ENCODE peak calls at places on chromosomes 13 and 19, in seven cellular contexts. One of them, this sample, is unnamed.

GRCh38 chr19:50332264-50333038 is 3.3 kb upstream of the KCNC3 start:
- DNase-seq in ovary: no peak
- DNase-seq in amygdala: no peak
- DNase-seq in AG08395: no peak
- DNase-seq in LNCaP clone FGC: no peak
- DNase-seq in NCI-H1092 treated with DMSO at 0.1 percent for 48 hours: no peak
- DNase-seq in iPS-NIHi11: no peak
- DNase-seq in this sample: no peak

GRCh38 chr13:39777527-39778061 is 122.1 kb downstream of the COG6 start:
- DNase-seq in ovary: no peak
- DNase-seq in amygdala: no peak
- DNase-seq in AG08395: peak
- DNase-seq in LNCaP clone FGC: no peak
- DNase-seq in NCI-H1092 treated with DMSO at 0.1 percent for 48 hours: peak
- DNase-seq in iPS-NIHi11: peak
- DNase-seq in this sample: peak

GRCh38 chr13:100432611-100433010 is 156.0 kb downstream of the GGACT start:
- DNase-seq in ovary: no peak
- DNase-seq in amygdala: no peak
- DNase-seq in AG08395: no peak
- DNase-seq in LNCaP clone FGC: no peak
- DNase-seq in NCI-H1092 treated with DMSO at 0.1 percent for 48 hours: no peak
- DNase-seq in iPS-NIHi11: no peak
- DNase-seq in this sample: no peak

GRCh38 chr19:43290568-43291359 is 21.4 kb upstream of the PSG9 start:
- DNase-seq in ovary: no peak
- DNase-seq in amygdala: no peak
- DNase-seq in AG08395: no peak
- DNase-seq in LNCaP clone FGC: no peak
- DNase-seq in NCI-H1092 treated with DMSO at 0.1 percent for 48 hours: no peak
- DNase-seq in iPS-NIHi11: no peak
- DNase-seq in this sample: no peak

GRCh38 chr19:41746593-41747227 is 8.6 kb upstream of the CEACAM6 start:
- DNase-seq in ovary: no peak
- DNase-seq in amygdala: no peak
- DNase-seq in AG08395: peak
- DNase-seq in LNCaP clone FGC: peak
- DNase-seq in NCI-H1092 treated with DMSO at 0.1 percent for 48 hours: peak
- DNase-seq in iPS-NIHi11: peak
- DNase-seq in this sample: peak

GRCh38 chr13:31982540-31982939 is 49.0 kb upstream of the FRY start:
- DNase-seq in ovary: no peak
- DNase-seq in amygdala: peak
- DNase-seq in AG08395: peak
- DNase-seq in LNCaP clone FGC: peak
- DNase-seq in NCI-H1092 treated with DMSO at 0.1 percent for 48 hours: peak
- DNase-seq in iPS-NIHi11: no peak
- DNase-seq in this sample: peak

GRCh38 chr19:44948237-44948636 is 2.4 kb downstream of the APOC2 start:
- DNase-seq in ovary: no peak
- DNase-seq in amygdala: no peak
- DNase-seq in AG08395: no peak
- DNase-seq in LNCaP clone FGC: no peak
- DNase-seq in NCI-H1092 treated with DMSO at 0.1 percent for 48 hours: no peak
- DNase-seq in iPS-NIHi11: no peak
- DNase-seq in this sample: no peak

GRCh38 chr19:32822916-32823746 is 46.4 kb downstream of the SLC7A9 start:
- DNase-seq in ovary: no peak
- DNase-seq in amygdala: no peak
- DNase-seq in AG08395: no peak
- DNase-seq in LNCaP clone FGC: no peak
- DNase-seq in NCI-H1092 treated with DMSO at 0.1 percent for 48 hours: no peak
- DNase-seq in iPS-NIHi11: no peak
- DNase-seq in this sample: no peak

GRCh38 chr19:43798546-43799409 is 3.5 kb downstream of the LYPD5 start:
- DNase-seq in ovary: no peak
- DNase-seq in amygdala: peak
- DNase-seq in AG08395: no peak
- DNase-seq in LNCaP clone FGC: no peak
- DNase-seq in NCI-H1092 treated with DMSO at 0.1 percent for 48 hours: peak
- DNase-seq in iPS-NIHi11: peak
- DNase-seq in this sample: no peak

GRCh38 chr19:58394821-58395219 is 636 bp upstream of the RNF225 start:
- DNase-seq in ovary: no peak
- DNase-seq in amygdala: no peak
- DNase-seq in AG08395: no peak
- DNase-seq in LNCaP clone FGC: no peak
- DNase-seq in NCI-H1092 treated with DMSO at 0.1 percent for 48 hours: no peak
- DNase-seq in iPS-NIHi11: no peak
- DNase-seq in this sample: no peak

GRCh38 chr13:40232321-40232720 is 434.1 kb downstream of the FOXO1 start:
- DNase-seq in ovary: no peak
- DNase-seq in amygdala: no peak
- DNase-seq in AG08395: no peak
- DNase-seq in LNCaP clone FGC: no peak
- DNase-seq in NCI-H1092 treated with DMSO at 0.1 percent for 48 hours: no peak
- DNase-seq in iPS-NIHi11: no peak
- DNase-seq in this sample: no peak

GRCh38 chr13:92959790-92960189 is 266.8 kb upstream of the GPC6 start:
- DNase-seq in ovary: no peak
- DNase-seq in amygdala: no peak
- DNase-seq in AG08395: no peak
- DNase-seq in LNCaP clone FGC: no peak
- DNase-seq in NCI-H1092 treated with DMSO at 0.1 percent for 48 hours: no peak
- DNase-seq in iPS-NIHi11: no peak
- DNase-seq in this sample: no peak

GRCh38 chr19:7921302-7921954 is 1.3 kb downstream of the SNAPC2 start:
- DNase-seq in ovary: peak
- DNase-seq in amygdala: no peak
- DNase-seq in AG08395: no peak
- DNase-seq in LNCaP clone FGC: no peak
- DNase-seq in NCI-H1092 treated with DMSO at 0.1 percent for 48 hours: no peak
- DNase-seq in iPS-NIHi11: no peak
- DNase-seq in this sample: no peak

GRCh38 chr19:50720921-50721291 is 1.3 kb upstream of the SHANK1 start:
- DNase-seq in ovary: no peak
- DNase-seq in amygdala: no peak
- DNase-seq in AG08395: peak
- DNase-seq in LNCaP clone FGC: no peak
- DNase-seq in NCI-H1092 treated with DMSO at 0.1 percent for 48 hours: no peak
- DNase-seq in iPS-NIHi11: no peak
- DNase-seq in this sample: peak

GRCh38 chr13:98485561-98485960 is 91.3 kb downstream of the STK24 start:
- DNase-seq in ovary: no peak
- DNase-seq in amygdala: no peak
- DNase-seq in AG08395: no peak
- DNase-seq in LNCaP clone FGC: no peak
- DNase-seq in NCI-H1092 treated with DMSO at 0.1 percent for 48 hours: no peak
- DNase-seq in iPS-NIHi11: no peak
- DNase-seq in this sample: no peak

GRCh38 chr19:1169921-1170885 is 3.9 kb downstream of the SBNO2 start:
- DNase-seq in ovary: peak
- DNase-seq in amygdala: no peak
- DNase-seq in AG08395: peak
- DNase-seq in LNCaP clone FGC: peak
- DNase-seq in NCI-H1092 treated with DMSO at 0.1 percent for 48 hours: no peak
- DNase-seq in iPS-NIHi11: peak
- DNase-seq in this sample: no peak

GRCh38 chr19:10270616-10271394 is at the start of gene ICAM1:
- DNase-seq in ovary: peak
- DNase-seq in amygdala: peak
- DNase-seq in AG08395: no peak
- DNase-seq in LNCaP clone FGC: no peak
- DNase-seq in NCI-H1092 treated with DMSO at 0.1 percent for 48 hours: no peak
- DNase-seq in iPS-NIHi11: peak
- DNase-seq in this sample: no peak

GRCh38 chr13:87999141-87999765 is 328.1 kb downstream of the SLITRK5 start:
- DNase-seq in ovary: no peak
- DNase-seq in amygdala: no peak
- DNase-seq in AG08395: peak
- DNase-seq in LNCaP clone FGC: no peak
- DNase-seq in NCI-H1092 treated with DMSO at 0.1 percent for 48 hours: no peak
- DNase-seq in iPS-NIHi11: no peak
- DNase-seq in this sample: peak

GRCh38 chr19:19817357-19817756 is 4.2 kb downstream of the ZNF506 start:
- DNase-seq in ovary: no peak
- DNase-seq in amygdala: no peak
- DNase-seq in AG08395: no peak
- DNase-seq in LNCaP clone FGC: no peak
- DNase-seq in NCI-H1092 treated with DMSO at 0.1 percent for 48 hours: no peak
- DNase-seq in iPS-NIHi11: no peak
- DNase-seq in this sample: no peak

GRCh38 chr13:42215578-42216421 is 56.2 kb upstream of the AKAP11 start:
- DNase-seq in ovary: no peak
- DNase-seq in amygdala: no peak
- DNase-seq in AG08395: peak
- DNase-seq in LNCaP clone FGC: peak
- DNase-seq in NCI-H1092 treated with DMSO at 0.1 percent for 48 hours: peak
- DNase-seq in iPS-NIHi11: peak
- DNase-seq in this sample: peak

GRCh38 chr19:48969276-48970138 is 4.4 kb downstream of the FTL start:
- DNase-seq in ovary: no peak
- DNase-seq in amygdala: peak
- DNase-seq in AG08395: no peak
- DNase-seq in LNCaP clone FGC: no peak
- DNase-seq in NCI-H1092 treated with DMSO at 0.1 percent for 48 hours: no peak
- DNase-seq in iPS-NIHi11: peak
- DNase-seq in this sample: no peak

GRCh38 chr19:38805180-38805579 is 7.6 kb downstream of the LGALS4 start:
- DNase-seq in ovary: no peak
- DNase-seq in amygdala: no peak
- DNase-seq in AG08395: no peak
- DNase-seq in LNCaP clone FGC: no peak
- DNase-seq in NCI-H1092 treated with DMSO at 0.1 percent for 48 hours: no peak
- DNase-seq in iPS-NIHi11: peak
- DNase-seq in this sample: no peak

GRCh38 chr19:32316034-32316433 is 29.4 kb upstream of the ZNF507 start:
- DNase-seq in ovary: no peak
- DNase-seq in amygdala: no peak
- DNase-seq in AG08395: no peak
- DNase-seq in LNCaP clone FGC: no peak
- DNase-seq in NCI-H1092 treated with DMSO at 0.1 percent for 48 hours: no peak
- DNase-seq in iPS-NIHi11: peak
- DNase-seq in this sample: no peak

GRCh38 chr13:74068471-74068870 is 65.7 kb downstream of the KLF12 start:
- DNase-seq in ovary: no peak
- DNase-seq in amygdala: no peak
- DNase-seq in AG08395: no peak
- DNase-seq in LNCaP clone FGC: no peak
- DNase-seq in NCI-H1092 treated with DMSO at 0.1 percent for 48 hours: no peak
- DNase-seq in iPS-NIHi11: no peak
- DNase-seq in this sample: no peak

GRCh38 chr13:101892296-101892695 is 439.8 kb downstream of the ITGBL1 start:
- DNase-seq in ovary: no peak
- DNase-seq in amygdala: no peak
- DNase-seq in AG08395: no peak
- DNase-seq in LNCaP clone FGC: no peak
- DNase-seq in NCI-H1092 treated with DMSO at 0.1 percent for 48 hours: no peak
- DNase-seq in iPS-NIHi11: no peak
- DNase-seq in this sample: no peak

GRCh38 chr13:81927347-81927746 is 1586.4 kb upstream of the SPRY2 start:
- DNase-seq in ovary: no peak
- DNase-seq in amygdala: no peak
- DNase-seq in AG08395: no peak
- DNase-seq in LNCaP clone FGC: no peak
- DNase-seq in NCI-H1092 treated with DMSO at 0.1 percent for 48 hours: no peak
- DNase-seq in iPS-NIHi11: no peak
- DNase-seq in this sample: no peak

GRCh38 chr19:32174386-32175113 is 170.9 kb upstream of the ZNF507 start:
- DNase-seq in ovary: no peak
- DNase-seq in amygdala: no peak
- DNase-seq in AG08395: no peak
- DNase-seq in LNCaP clone FGC: no peak
- DNase-seq in NCI-H1092 treated with DMSO at 0.1 percent for 48 hours: no peak
- DNase-seq in iPS-NIHi11: no peak
- DNase-seq in this sample: no peak

GRCh38 chr19:1295169-1296012 is 9.7 kb downstream of the EFNA2 start:
- DNase-seq in ovary: no peak
- DNase-seq in amygdala: no peak
- DNase-seq in AG08395: peak
- DNase-seq in LNCaP clone FGC: no peak
- DNase-seq in NCI-H1092 treated with DMSO at 0.1 percent for 48 hours: no peak
- DNase-seq in iPS-NIHi11: peak
- DNase-seq in this sample: no peak

GRCh38 chr13:31965361-31966066 is 66.1 kb upstream of the FRY start:
- DNase-seq in ovary: no peak
- DNase-seq in amygdala: no peak
- DNase-seq in AG08395: no peak
- DNase-seq in LNCaP clone FGC: no peak
- DNase-seq in NCI-H1092 treated with DMSO at 0.1 percent for 48 hours: no peak
- DNase-seq in iPS-NIHi11: no peak
- DNase-seq in this sample: no peak

GRCh38 chr19:54162241-54162805 is 2.8 kb upstream of the LENG1 start:
- DNase-seq in ovary: peak
- DNase-seq in amygdala: peak
- DNase-seq in AG08395: peak
- DNase-seq in LNCaP clone FGC: peak
- DNase-seq in NCI-H1092 treated with DMSO at 0.1 percent for 48 hours: no peak
- DNase-seq in iPS-NIHi11: peak
- DNase-seq in this sample: no peak

GRCh38 chr19:17394891-17395415 is 957 bp upstream of the CCDC194 start:
- DNase-seq in ovary: peak
- DNase-seq in amygdala: no peak
- DNase-seq in AG08395: peak
- DNase-seq in LNCaP clone FGC: peak
- DNase-seq in NCI-H1092 treated with DMSO at 0.1 percent for 48 hours: no peak
- DNase-seq in iPS-NIHi11: peak
- DNase-seq in this sample: no peak

GRCh38 chr13:93249918-93250306 is 23.3 kb downstream of the GPC6 start:
- DNase-seq in ovary: no peak
- DNase-seq in amygdala: no peak
- DNase-seq in AG08395: no peak
- DNase-seq in LNCaP clone FGC: no peak
- DNase-seq in NCI-H1092 treated with DMSO at 0.1 percent for 48 hours: no peak
- DNase-seq in iPS-NIHi11: no peak
- DNase-seq in this sample: no peak

GRCh38 chr19:30360378-30361106 is 11.6 kb upstream of the ZNF536 start:
- DNase-seq in ovary: no peak
- DNase-seq in amygdala: no peak
- DNase-seq in AG08395: peak
- DNase-seq in LNCaP clone FGC: no peak
- DNase-seq in NCI-H1092 treated with DMSO at 0.1 percent for 48 hours: no peak
- DNase-seq in iPS-NIHi11: peak
- DNase-seq in this sample: no peak

GRCh38 chr13:26698392-26699196 is 62.0 kb downstream of the GPR12 start:
- DNase-seq in ovary: peak
- DNase-seq in amygdala: peak
- DNase-seq in AG08395: peak
- DNase-seq in LNCaP clone FGC: peak
- DNase-seq in NCI-H1092 treated with DMSO at 0.1 percent for 48 hours: peak
- DNase-seq in iPS-NIHi11: peak
- DNase-seq in this sample: peak

This sample was measured in GM04504.